ENCODE peak calls at places on chromosomes 13 and 19, in nine cellular contexts. One of them, this sample, is unnamed.

GRCh38 chr13:67075239-67075638 is 154.9 kb downstream of the PCDH9 start:
- DNase-seq in breast epithelium: no peak
- DNase-seq in uterus: no peak
- DNase-seq in colonic mucosa: no peak
- DNase-seq in spleen: no peak
- DNase-seq in neural progenitor cell: no peak
- DNase-seq in thoracic aorta: no peak
- DNase-seq in body of pancreas: no peak
- DNase-seq in aorta: no peak
- DNase-seq in this sample: no peak

GRCh38 chr13:41587490-41587889 is 130.1 kb downstream of the RGCC start:
- DNase-seq in breast epithelium: no peak
- DNase-seq in body of pancreas: no peak
- DNase-seq in uterus: no peak
- DNase-seq in aorta: no peak
- DNase-seq in neural progenitor cell: peak; percentile 24
- DNase-seq in colonic mucosa: no peak
- DNase-seq in spleen: no peak
- DNase-seq in thoracic aorta: no peak
- DNase-seq in this sample: no peak

GRCh38 chr13:28136916-28137315 is 1.4 kb upstream of the PAN3 start:
- DNase-seq in uterus: no peak
- DNase-seq in colonic mucosa: no peak
- DNase-seq in breast epithelium: no peak
- DNase-seq in thoracic aorta: no peak
- DNase-seq in body of pancreas: no peak
- DNase-seq in spleen: no peak
- DNase-seq in aorta: no peak
- DNase-seq in neural progenitor cell: no peak
- DNase-seq in this sample: no peak

GRCh38 chr19:8255426-8256125 is 46.4 kb downstream of the CERS4 start:
- DNase-seq in thoracic aorta: no peak
- DNase-seq in breast epithelium: no peak
- DNase-seq in uterus: no peak
- DNase-seq in aorta: no peak
- DNase-seq in spleen: no peak
- DNase-seq in neural progenitor cell: no peak
- DNase-seq in colonic mucosa: no peak
- DNase-seq in body of pancreas: no peak
- DNase-seq in this sample: no peak

GRCh38 chr19:30219682-30220081 is 152.5 kb upstream of the ZNF536 start:
- DNase-seq in uterus: no peak
- DNase-seq in body of pancreas: no peak
- DNase-seq in thoracic aorta: no peak
- DNase-seq in aorta: no peak
- DNase-seq in breast epithelium: no peak
- DNase-seq in neural progenitor cell: no peak
- DNase-seq in colonic mucosa: no peak
- DNase-seq in spleen: no peak
- DNase-seq in this sample: no peak

GRCh38 chr13:57582032-57582431 is 49.5 kb upstream of the PCDH17 start:
- DNase-seq in thoracic aorta: no peak
- DNase-seq in neural progenitor cell: peak; percentile 3
- DNase-seq in aorta: no peak
- DNase-seq in body of pancreas: no peak
- DNase-seq in spleen: peak; percentile 58
- DNase-seq in breast epithelium: no peak
- DNase-seq in colonic mucosa: no peak
- DNase-seq in uterus: no peak
- DNase-seq in this sample: no peak

GRCh38 chr19:35184884-35185283 is 30.3 kb downstream of the FXYD5 start:
- DNase-seq in thoracic aorta: no peak
- DNase-seq in breast epithelium: no peak
- DNase-seq in body of pancreas: no peak
- DNase-seq in colonic mucosa: no peak
- DNase-seq in spleen: no peak
- DNase-seq in uterus: no peak
- DNase-seq in neural progenitor cell: no peak
- DNase-seq in aorta: no peak
- DNase-seq in this sample: no peak

GRCh38 chr13:99389520-99390304 is 82.5 kb upstream of the GPR183 start:
- DNase-seq in neural progenitor cell: no peak
- DNase-seq in thoracic aorta: no peak
- DNase-seq in aorta: no peak
- DNase-seq in body of pancreas: no peak
- DNase-seq in colonic mucosa: no peak
- DNase-seq in uterus: no peak
- DNase-seq in breast epithelium: no peak
- DNase-seq in spleen: no peak
- DNase-seq in this sample: no peak

GRCh38 chr19:4717191-4717965 is 6.3 kb downstream of the DPP9 start:
- DNase-seq in body of pancreas: no peak
- DNase-seq in breast epithelium: no peak
- DNase-seq in spleen: no peak
- DNase-seq in uterus: no peak
- DNase-seq in colonic mucosa: no peak
- DNase-seq in thoracic aorta: no peak
- DNase-seq in aorta: no peak
- DNase-seq in neural progenitor cell: no peak
- DNase-seq in this sample: no peak

GRCh38 chr13:80340643-80341097 is 256 bp downstream of the SPRY2 start:
- DNase-seq in thoracic aorta: no peak
- DNase-seq in colonic mucosa: no peak
- DNase-seq in uterus: no peak
- DNase-seq in body of pancreas: no peak
- DNase-seq in breast epithelium: no peak
- DNase-seq in aorta: peak; percentile 73
- DNase-seq in spleen: no peak
- DNase-seq in neural progenitor cell: no peak
- DNase-seq in this sample: no peak

GRCh38 chr19:2711937-2712205 is 9.3 kb downstream of the DIRAS1 start:
- DNase-seq in colonic mucosa: no peak
- DNase-seq in uterus: no peak
- DNase-seq in neural progenitor cell: no peak
- DNase-seq in body of pancreas: no peak
- DNase-seq in breast epithelium: no peak
- DNase-seq in thoracic aorta: no peak
- DNase-seq in aorta: no peak
- DNase-seq in spleen: no peak
- DNase-seq in this sample: no peak

GRCh38 chr19:16044746-16045145 is 31.5 kb upstream of the TPM4 start:
- DNase-seq in spleen: no peak
- DNase-seq in neural progenitor cell: no peak
- DNase-seq in aorta: no peak
- DNase-seq in thoracic aorta: no peak
- DNase-seq in uterus: no peak
- DNase-seq in breast epithelium: no peak
- DNase-seq in colonic mucosa: no peak
- DNase-seq in body of pancreas: no peak
- DNase-seq in this sample: no peak

DNA sequence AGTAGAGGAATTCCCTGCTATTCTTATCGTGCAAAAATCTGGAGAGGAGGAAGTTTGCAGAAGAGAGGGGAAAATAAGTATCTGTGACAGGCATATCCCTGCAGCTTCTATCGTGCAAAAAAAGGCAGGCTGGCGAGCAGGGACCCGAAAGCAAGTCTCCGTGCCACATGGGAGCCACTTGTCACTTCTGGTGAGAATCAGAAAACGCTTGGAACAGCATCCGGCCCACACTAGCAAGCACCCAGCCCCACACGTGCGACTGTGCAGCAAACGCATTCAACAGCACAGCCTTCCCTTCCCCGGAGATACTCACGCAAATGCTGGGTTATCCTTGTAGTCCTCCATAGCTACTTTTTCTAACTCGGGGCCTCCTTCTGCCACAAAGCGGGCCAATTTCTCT is 16.9 kb downstream of the SUGP1 start:
- DNase-seq in body of pancreas: no peak
- DNase-seq in breast epithelium: no peak
- DNase-seq in colonic mucosa: no peak
- DNase-seq in aorta: no peak
- DNase-seq in thoracic aorta: no peak
- DNase-seq in spleen: no peak
- DNase-seq in neural progenitor cell: no peak
- DNase-seq in uterus: no peak
- DNase-seq in this sample: no peak
- H3K36me3 ChIP-seq in body of pancreas: no peaks in the 10 kb centered on the region
- H3K36me3 ChIP-seq in breast epithelium: peaks cover 4% of the 10 kb centered on the region
- H3K36me3 ChIP-seq in colonic mucosa: peaks cover 6% of the 10 kb centered on the region
- H3K36me3 ChIP-seq in aorta: peaks cover 10% of the 10 kb centered on the region
- H3K36me3 ChIP-seq in thoracic aorta: peaks cover 46% of the 10 kb centered on the region
- H3K36me3 ChIP-seq in spleen: peaks cover 85% of the 10 kb centered on the region
- H3K36me3 ChIP-seq in neural progenitor cell: no peaks in the 10 kb centered on the region
- H3K36me3 ChIP-seq in uterus: no peaks in the 10 kb centered on the region
- H3K36me3 ChIP-seq in this sample: peaks cover 35% of the 10 kb centered on the region

GRCh38 chr19:410243-410781 is 1.4 kb upstream of the C2CD4C start:
- DNase-seq in uterus: no peak
- DNase-seq in aorta: peak; percentile 30
- DNase-seq in thoracic aorta: no peak
- DNase-seq in spleen: peak; percentile 54
- DNase-seq in colonic mucosa: no peak
- DNase-seq in neural progenitor cell: no peak
- DNase-seq in breast epithelium: peak; percentile 40
- DNase-seq in body of pancreas: peak; percentile 66
- DNase-seq in this sample: no peak

GRCh38 chr19:408441-409005 is 424 bp downstream of the C2CD4C start:
- DNase-seq in body of pancreas: no peak
- DNase-seq in neural progenitor cell: no peak
- DNase-seq in spleen: peak; percentile 62
- DNase-seq in colonic mucosa: no peak
- DNase-seq in aorta: peak; percentile 45
- DNase-seq in thoracic aorta: no peak
- DNase-seq in uterus: no peak
- DNase-seq in breast epithelium: peak; percentile 41
- DNase-seq in this sample: no peak

GRCh38 chr19:407501-408440 is 1.2 kb downstream of the C2CD4C start:
- DNase-seq in colonic mucosa: no peak
- DNase-seq in body of pancreas: no peak
- DNase-seq in spleen: peak; percentile 67
- DNase-seq in neural progenitor cell: no peak
- DNase-seq in aorta: peak; percentile 45
- DNase-seq in uterus: no peak
- DNase-seq in thoracic aorta: no peak
- DNase-seq in breast epithelium: peak; percentile 48
- DNase-seq in this sample: no peak

GRCh38 chr19:409515-410242 is 732 bp upstream of the C2CD4C start:
- DNase-seq in breast epithelium: peak; percentile 43
- DNase-seq in uterus: no peak
- DNase-seq in spleen: peak; percentile 58
- DNase-seq in aorta: peak; percentile 29
- DNase-seq in neural progenitor cell: no peak
- DNase-seq in colonic mucosa: no peak
- DNase-seq in body of pancreas: peak; percentile 36
- DNase-seq in thoracic aorta: no peak
- DNase-seq in this sample: no peak

GRCh38 chr19:409006-409514 is at the start of gene C2CD4C:
- DNase-seq in body of pancreas: no peak
- DNase-seq in breast epithelium: peak; percentile 48
- DNase-seq in uterus: no peak
- DNase-seq in thoracic aorta: no peak
- DNase-seq in spleen: no peak
- DNase-seq in aorta: peak; percentile 44
- DNase-seq in neural progenitor cell: peak; percentile 71
- DNase-seq in colonic mucosa: no peak
- DNase-seq in this sample: no peak
- H3K4me3 ChIP-seq in body of pancreas: no peak within 1 kb of the TSS
- H3K4me3 ChIP-seq in breast epithelium: peak within 1 kb of the TSS; percentile 49
- H3K4me3 ChIP-seq in uterus: peak within 1 kb of the TSS; percentile 38
- H3K4me3 ChIP-seq in thoracic aorta: peak within 1 kb of the TSS; percentile 70
- H3K4me3 ChIP-seq in spleen: peak within 1 kb of the TSS; percentile 35
- H3K4me3 ChIP-seq in aorta: peak within 1 kb of the TSS; percentile 42
- H3K4me3 ChIP-seq in neural progenitor cell: peak within 1 kb of the TSS; percentile 99
- H3K4me3 ChIP-seq in colonic mucosa: peak within 1 kb of the TSS; percentile 25
- H3K4me3 ChIP-seq in this sample: peak within 1 kb of the TSS; percentile 30

GRCh38 chr19:40322951-40323615 is 25.1 kb downstream of the C19orf47 start:
- DNase-seq in neural progenitor cell: no peak
- DNase-seq in uterus: no peak
- DNase-seq in body of pancreas: no peak
- DNase-seq in spleen: no peak
- DNase-seq in aorta: no peak
- DNase-seq in colonic mucosa: no peak
- DNase-seq in breast epithelium: no peak
- DNase-seq in thoracic aorta: no peak
- DNase-seq in this sample: no peak

GRCh38 chr19:40321566-40322270 is 26.5 kb downstream of the C19orf47 start:
- DNase-seq in colonic mucosa: no peak
- DNase-seq in thoracic aorta: no peak
- DNase-seq in uterus: no peak
- DNase-seq in aorta: no peak
- DNase-seq in body of pancreas: no peak
- DNase-seq in spleen: no peak
- DNase-seq in neural progenitor cell: no peak
- DNase-seq in breast epithelium: no peak
- DNase-seq in this sample: no peak

GRCh38 chr19:40322271-40322610 is 26.0 kb downstream of the C19orf47 start:
- DNase-seq in neural progenitor cell: no peak
- DNase-seq in thoracic aorta: no peak
- DNase-seq in uterus: no peak
- DNase-seq in colonic mucosa: no peak
- DNase-seq in body of pancreas: no peak
- DNase-seq in aorta: no peak
- DNase-seq in breast epithelium: no peak
- DNase-seq in spleen: no peak
- DNase-seq in this sample: no peak

GRCh38 chr19:40323705-40324104 is 24.5 kb downstream of the C19orf47 start:
- DNase-seq in thoracic aorta: no peak
- DNase-seq in spleen: no peak
- DNase-seq in neural progenitor cell: no peak
- DNase-seq in aorta: no peak
- DNase-seq in uterus: no peak
- DNase-seq in colonic mucosa: no peak
- DNase-seq in body of pancreas: no peak
- DNase-seq in breast epithelium: peak; percentile 77
- DNase-seq in this sample: no peak

GRCh38 chr19:40326201-40326600 is 22.0 kb downstream of the C19orf47 start:
- DNase-seq in neural progenitor cell: no peak
- DNase-seq in colonic mucosa: no peak
- DNase-seq in spleen: no peak
- DNase-seq in uterus: no peak
- DNase-seq in aorta: no peak
- DNase-seq in breast epithelium: no peak
- DNase-seq in thoracic aorta: no peak
- DNase-seq in body of pancreas: no peak
- DNase-seq in this sample: no peak
- H3K36me3 ChIP-seq in neural progenitor cell: no peaks in the 10 kb centered on the region
- H3K36me3 ChIP-seq in colonic mucosa: no peaks in the 10 kb centered on the region
- H3K36me3 ChIP-seq in spleen: peaks cover 93% of the 10 kb centered on the region
- H3K36me3 ChIP-seq in uterus: no peaks in the 10 kb centered on the region
- H3K36me3 ChIP-seq in aorta: peaks cover 18% of the 10 kb centered on the region
- H3K36me3 ChIP-seq in breast epithelium: peaks cover 15% of the 10 kb centered on the region
- H3K36me3 ChIP-seq in thoracic aorta: peaks cover 84% of the 10 kb centered on the region
- H3K36me3 ChIP-seq in body of pancreas: peaks cover 10% of the 10 kb centered on the region
- H3K36me3 ChIP-seq in this sample: peaks cover 35% of the 10 kb centered on the region

DNA sequence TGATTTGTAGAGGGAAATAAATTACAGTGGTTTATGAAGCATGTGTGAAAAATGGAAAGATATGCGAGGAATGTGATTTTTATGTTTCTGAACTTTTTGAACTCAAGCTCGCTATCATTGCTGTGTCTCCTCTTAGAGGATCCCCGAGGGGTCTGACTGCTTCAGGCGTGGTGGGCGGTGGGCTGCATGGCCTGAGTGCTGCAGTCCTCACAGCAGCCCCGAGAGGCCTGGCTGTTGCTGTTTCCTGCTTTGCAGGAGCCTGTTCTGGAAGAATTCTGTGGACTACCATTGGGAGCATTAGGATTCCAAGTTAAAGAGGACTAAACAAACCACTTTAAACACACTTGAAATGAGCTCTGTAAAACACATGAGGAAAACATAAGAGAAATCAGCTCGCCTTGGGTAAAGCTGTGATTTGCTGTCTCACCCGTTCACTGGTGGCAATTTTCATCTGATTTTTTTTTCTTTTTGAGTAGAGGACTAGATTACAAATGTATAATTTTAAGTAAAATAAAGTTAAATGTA is 95.9 kb downstream of the ARHGEF7 start:
- DNase-seq in uterus: no peak
- DNase-seq in thoracic aorta: no peak
- DNase-seq in aorta: no peak
- DNase-seq in breast epithelium: no peak
- DNase-seq in spleen: no peak
- DNase-seq in colonic mucosa: no peak
- DNase-seq in neural progenitor cell: no peak
- DNase-seq in body of pancreas: no peak
- DNase-seq in this sample: no peak
- H3K4me3 ChIP-seq in uterus: no peak overlapping the region
- H3K4me3 ChIP-seq in thoracic aorta: no peak overlapping the region
- H3K4me3 ChIP-seq in aorta: no peak overlapping the region
- H3K4me3 ChIP-seq in breast epithelium: no peak overlapping the region
- H3K4me3 ChIP-seq in spleen: no peak overlapping the region
- H3K4me3 ChIP-seq in colonic mucosa: no peak overlapping the region
- H3K4me3 ChIP-seq in neural progenitor cell: no peak overlapping the region
- H3K4me3 ChIP-seq in body of pancreas: no peak overlapping the region
- H3K4me3 ChIP-seq in this sample: peak overlapping the region; percentile 9

This sample was measured in BJ.